ENCODE peak calls at places on chromosome 14, in ten cellular contexts. One of them, this sample, is unnamed.

GRCh38 chr14:65356327-65356836 is 56.1 kb upstream of the FUT8 start:
- DNase-seq in Panc1: no peak
- DNase-seq in fibroblast of lung: peak; percentile 88
- DNase-seq in GM23338: peak; percentile 21
- DNase-seq in retinal pigment epithelial cell: no peak
- DNase-seq in PC-3: peak; percentile 100
- DNase-seq in GM20000: no peak
- DNase-seq in IMR-90: peak; percentile 92
- DNase-seq in right lobe of liver: no peak
- DNase-seq in Calu3: peak; percentile 82
- DNase-seq in this sample: no peak

GRCh38 chr14:65075628-65076325 is 26.5 kb downstream of the MAX start:
- DNase-seq in Panc1: no peak
- DNase-seq in fibroblast of lung: no peak
- DNase-seq in GM23338: no peak
- DNase-seq in retinal pigment epithelial cell: no peak
- DNase-seq in PC-3: no peak
- DNase-seq in GM20000: no peak
- DNase-seq in IMR-90: no peak
- DNase-seq in right lobe of liver: no peak
- DNase-seq in Calu3: no peak
- DNase-seq in this sample: no peak

GRCh38 chr14:35301334-35302210 is 9.4 kb downstream of the PSMA6 start:
- DNase-seq in Panc1: no peak
- DNase-seq in fibroblast of lung: no peak
- DNase-seq in GM23338: no peak
- DNase-seq in retinal pigment epithelial cell: no peak
- DNase-seq in PC-3: no peak
- DNase-seq in GM20000: no peak
- DNase-seq in IMR-90: no peak
- DNase-seq in right lobe of liver: no peak
- DNase-seq in Calu3: no peak
- DNase-seq in this sample: no peak

GRCh38 chr14:51782412-51782811 is 78.0 kb upstream of the GNG2 start:
- DNase-seq in Panc1: no peak
- DNase-seq in fibroblast of lung: no peak
- DNase-seq in GM23338: no peak
- DNase-seq in retinal pigment epithelial cell: no peak
- DNase-seq in PC-3: no peak
- DNase-seq in GM20000: no peak
- DNase-seq in IMR-90: no peak
- DNase-seq in right lobe of liver: no peak
- DNase-seq in Calu3: no peak
- DNase-seq in this sample: no peak

GRCh38 chr14:69713976-69714716 is 52.8 kb upstream of the SRSF5 start:
- DNase-seq in Panc1: no peak
- DNase-seq in fibroblast of lung: no peak
- DNase-seq in GM23338: peak; percentile 40
- DNase-seq in retinal pigment epithelial cell: no peak
- DNase-seq in PC-3: no peak
- DNase-seq in GM20000: no peak
- DNase-seq in IMR-90: no peak
- DNase-seq in right lobe of liver: no peak
- DNase-seq in Calu3: no peak
- DNase-seq in this sample: no peak

GRCh38 chr14:102781063-102781462 is 3.8 kb downstream of the TRAF3 start:
- DNase-seq in Panc1: no peak
- DNase-seq in fibroblast of lung: no peak
- DNase-seq in GM23338: no peak
- DNase-seq in retinal pigment epithelial cell: no peak
- DNase-seq in PC-3: no peak
- DNase-seq in GM20000: no peak
- DNase-seq in IMR-90: no peak
- DNase-seq in right lobe of liver: no peak
- DNase-seq in Calu3: no peak
- DNase-seq in this sample: no peak

GRCh38 chr14:67668559-67668958 is 5.9 kb downstream of the VTI1B start:
- DNase-seq in Panc1: no peak
- DNase-seq in fibroblast of lung: no peak
- DNase-seq in GM23338: no peak
- DNase-seq in retinal pigment epithelial cell: no peak
- DNase-seq in PC-3: no peak
- DNase-seq in GM20000: no peak
- DNase-seq in IMR-90: no peak
- DNase-seq in right lobe of liver: no peak
- DNase-seq in Calu3: no peak
- DNase-seq in this sample: no peak

GRCh38 chr14:64728856-64729255 is 24.6 kb downstream of the PLEKHG3 start:
- DNase-seq in Panc1: no peak
- DNase-seq in fibroblast of lung: no peak
- DNase-seq in GM23338: no peak
- DNase-seq in retinal pigment epithelial cell: no peak
- DNase-seq in PC-3: no peak
- DNase-seq in GM20000: no peak
- DNase-seq in IMR-90: no peak
- DNase-seq in right lobe of liver: peak; percentile 34
- DNase-seq in Calu3: no peak
- DNase-seq in this sample: no peak

GRCh38 chr14:85542623-85543022 is 12.7 kb downstream of the FLRT2 start:
- DNase-seq in Panc1: no peak
- DNase-seq in fibroblast of lung: no peak
- DNase-seq in GM23338: no peak
- DNase-seq in retinal pigment epithelial cell: peak; percentile 93
- DNase-seq in PC-3: no peak
- DNase-seq in GM20000: no peak
- DNase-seq in IMR-90: no peak
- DNase-seq in right lobe of liver: no peak
- DNase-seq in Calu3: no peak
- DNase-seq in this sample: no peak

GRCh38 chr14:72643317-72643801 is 250.5 kb downstream of the DPF3 start:
- DNase-seq in Panc1: no peak
- DNase-seq in fibroblast of lung: peak; percentile 100
- DNase-seq in GM23338: no peak
- DNase-seq in retinal pigment epithelial cell: peak; percentile 71
- DNase-seq in PC-3: peak; percentile 98
- DNase-seq in GM20000: no peak
- DNase-seq in IMR-90: peak; percentile 99
- DNase-seq in right lobe of liver: no peak
- DNase-seq in Calu3: peak; percentile 40
- DNase-seq in this sample: no peak

GRCh38 chr14:52797653-52798052 is 6.2 kb upstream of the GNPNAT1 start:
- DNase-seq in Panc1: no peak
- DNase-seq in fibroblast of lung: no peak
- DNase-seq in GM23338: peak; percentile 17
- DNase-seq in retinal pigment epithelial cell: no peak
- DNase-seq in PC-3: no peak
- DNase-seq in GM20000: no peak
- DNase-seq in IMR-90: no peak
- DNase-seq in right lobe of liver: no peak
- DNase-seq in Calu3: no peak
- DNase-seq in this sample: no peak

GRCh38 chr14:98242903-98243302 is 1029.1 kb downstream of the BCL11B start:
- DNase-seq in Panc1: no peak
- DNase-seq in fibroblast of lung: no peak
- DNase-seq in GM23338: no peak
- DNase-seq in retinal pigment epithelial cell: no peak
- DNase-seq in PC-3: no peak
- DNase-seq in GM20000: no peak
- DNase-seq in IMR-90: no peak
- DNase-seq in right lobe of liver: no peak
- DNase-seq in Calu3: no peak
- DNase-seq in this sample: no peak

GRCh38 chr14:64823305-64823985 is 56.3 kb downstream of the SPTB start:
- DNase-seq in Panc1: no peak
- DNase-seq in fibroblast of lung: peak; percentile 61
- DNase-seq in GM23338: peak; percentile 90
- DNase-seq in retinal pigment epithelial cell: no peak
- DNase-seq in PC-3: peak; percentile 83
- DNase-seq in GM20000: peak; percentile 84
- DNase-seq in IMR-90: peak; percentile 69
- DNase-seq in right lobe of liver: peak; percentile 83
- DNase-seq in Calu3: peak; percentile 86
- DNase-seq in this sample: peak; percentile 83

GRCh38 chr14:27367345-27367744 is 769.5 kb upstream of the NOVA1 start:
- DNase-seq in Panc1: no peak
- DNase-seq in fibroblast of lung: no peak
- DNase-seq in GM23338: no peak
- DNase-seq in retinal pigment epithelial cell: no peak
- DNase-seq in PC-3: no peak
- DNase-seq in GM20000: no peak
- DNase-seq in IMR-90: no peak
- DNase-seq in right lobe of liver: no peak
- DNase-seq in Calu3: no peak
- DNase-seq in this sample: no peak
- TF ChIP-seq CTCF in Panc1: no peak
- TF ChIP-seq CTCF in fibroblast of lung: no peak
- TF ChIP-seq CTCF in GM23338: no peak
- TF ChIP-seq CTCF in retinal pigment epithelial cell: no peak
- TF ChIP-seq CTCF in PC-3: no peak
- TF ChIP-seq CTCF in GM20000: no peak
- TF ChIP-seq CTCF in IMR-90: no peak
- TF ChIP-seq CTCF in right lobe of liver: no peak
- TF ChIP-seq CTCF in Calu3: no peak
- TF ChIP-seq CTCF in this sample: no peak

DNA sequence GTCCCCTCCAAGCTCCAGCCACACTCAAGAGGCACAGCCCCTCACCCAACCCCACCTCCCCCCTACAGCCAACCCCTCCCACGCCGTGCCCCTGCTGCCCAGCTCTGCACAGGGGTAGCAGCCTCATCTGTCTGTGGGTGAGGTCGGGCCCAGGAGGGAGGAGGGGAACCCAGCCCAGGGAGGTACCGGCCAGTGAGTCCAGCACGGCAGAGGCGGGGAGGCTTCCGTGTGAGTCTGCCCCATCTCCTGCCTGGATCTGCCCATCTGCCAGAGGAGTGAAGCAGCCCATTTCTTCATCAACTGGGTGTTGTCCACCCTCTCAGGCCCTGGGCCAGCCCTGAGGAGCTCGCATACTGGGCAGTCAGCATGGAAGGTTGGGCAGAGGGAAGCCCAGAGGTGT is 54.2 kb downstream of the CCNK start:
- DNase-seq in Panc1: no peak
- DNase-seq in fibroblast of lung: peak; percentile 32
- DNase-seq in GM23338: no peak
- DNase-seq in retinal pigment epithelial cell: no peak
- DNase-seq in PC-3: no peak
- DNase-seq in GM20000: no peak
- DNase-seq in IMR-90: no peak
- DNase-seq in right lobe of liver: no peak
- DNase-seq in Calu3: no peak
- DNase-seq in this sample: no peak
- TF ChIP-seq CTCF in Panc1: no peak
- TF ChIP-seq CTCF in fibroblast of lung: no peak
- TF ChIP-seq CTCF in GM23338: no peak
- TF ChIP-seq CTCF in retinal pigment epithelial cell: no peak
- TF ChIP-seq CTCF in PC-3: no peak
- TF ChIP-seq CTCF in GM20000: no peak
- TF ChIP-seq CTCF in IMR-90: no peak
- TF ChIP-seq CTCF in right lobe of liver: no peak
- TF ChIP-seq CTCF in Calu3: no peak
- TF ChIP-seq CTCF in this sample: no peak

DNA sequence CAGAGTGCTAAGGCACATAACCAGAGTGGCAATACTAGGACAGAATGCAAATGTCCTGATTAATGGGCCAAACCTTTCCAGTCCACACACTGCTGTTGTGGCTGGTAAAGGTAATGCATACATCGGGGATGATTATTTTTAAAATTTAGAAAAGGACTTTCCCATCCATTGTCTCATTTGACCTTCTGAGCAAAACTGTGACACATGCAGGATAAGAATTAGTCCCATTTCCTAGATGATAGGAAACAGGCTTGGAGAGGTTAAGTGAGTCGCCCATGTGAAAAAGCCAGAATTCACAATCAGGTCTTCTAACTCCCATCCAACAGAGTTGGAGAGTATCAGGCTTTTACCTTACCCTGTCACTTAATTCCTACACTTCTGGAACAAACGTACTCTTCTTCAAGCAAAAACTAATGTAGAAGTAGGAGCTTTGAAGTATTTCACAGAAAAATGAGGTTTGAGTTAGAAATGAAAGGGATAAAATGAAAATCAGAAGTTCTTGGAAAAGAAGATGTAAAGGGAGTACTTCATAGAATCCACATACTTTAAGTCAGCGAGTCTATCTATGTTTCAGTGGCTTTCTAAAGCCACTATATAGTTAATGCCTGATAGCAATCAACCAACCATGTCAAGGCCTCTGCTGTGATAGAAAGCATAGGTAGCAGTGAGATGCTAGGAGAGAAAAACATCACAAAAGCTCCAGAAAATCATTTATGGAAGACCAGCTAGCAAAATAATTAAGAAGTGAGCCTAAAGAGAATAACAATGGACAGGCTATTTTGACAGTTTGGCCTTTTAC is 335.0 kb upstream of the DIO2 start:
- DNase-seq in Panc1: no peak
- DNase-seq in fibroblast of lung: no peak
- DNase-seq in GM23338: no peak
- DNase-seq in retinal pigment epithelial cell: no peak
- DNase-seq in PC-3: no peak
- DNase-seq in GM20000: no peak
- DNase-seq in IMR-90: no peak
- DNase-seq in right lobe of liver: no peak
- DNase-seq in Calu3: no peak
- DNase-seq in this sample: no peak
- TF ChIP-seq CTCF in Panc1: no peak
- TF ChIP-seq CTCF in fibroblast of lung: no peak
- TF ChIP-seq CTCF in GM23338: no peak
- TF ChIP-seq CTCF in retinal pigment epithelial cell: no peak
- TF ChIP-seq CTCF in PC-3: no peak
- TF ChIP-seq CTCF in GM20000: no peak
- TF ChIP-seq CTCF in IMR-90: no peak
- TF ChIP-seq CTCF in right lobe of liver: no peak
- TF ChIP-seq CTCF in Calu3: no peak
- TF ChIP-seq CTCF in this sample: no peak

DNA sequence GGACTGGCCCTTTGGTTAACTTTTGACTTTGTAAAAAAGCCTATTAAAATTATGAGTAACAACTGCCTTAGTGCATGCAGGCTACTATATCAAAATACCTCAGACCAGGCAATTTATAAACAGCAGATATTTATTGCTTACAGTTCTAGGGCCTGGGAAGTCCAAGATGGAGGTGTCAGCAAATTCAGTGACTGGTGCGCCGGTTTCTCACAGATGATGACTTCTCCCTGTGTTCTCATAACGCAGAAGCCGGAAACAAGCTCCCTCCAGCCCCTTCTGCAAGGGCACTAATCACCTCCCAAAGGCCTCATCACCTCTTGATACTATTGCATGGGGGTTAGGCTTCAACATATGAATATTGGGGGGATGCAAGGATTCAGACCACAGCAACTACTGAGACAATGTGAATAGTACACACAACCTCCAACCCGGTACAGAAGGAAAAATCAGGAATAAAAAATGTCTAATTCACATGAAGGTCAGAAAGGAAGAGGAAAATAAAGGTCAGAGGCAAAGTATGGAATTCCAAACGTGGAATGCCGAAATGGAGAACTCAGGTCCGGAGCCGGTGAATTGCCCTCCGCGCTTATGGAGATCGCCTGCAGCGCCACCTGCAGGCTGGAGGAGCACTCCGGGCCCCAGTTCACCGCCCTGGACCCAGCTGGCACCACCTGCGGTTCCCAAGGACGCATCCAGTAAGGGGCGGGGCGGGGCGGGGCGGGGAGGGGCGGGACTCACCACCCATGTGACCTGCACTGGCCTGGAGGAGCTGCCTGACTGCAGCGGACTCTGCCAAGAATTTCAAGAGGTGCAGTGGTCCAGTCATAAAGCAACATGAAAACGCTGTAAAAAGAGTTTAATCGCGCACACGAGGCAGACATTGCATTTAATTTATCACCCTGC is 203.4 kb downstream of the KIF26A start:
- DNase-seq in Panc1: no peak
- DNase-seq in fibroblast of lung: no peak
- DNase-seq in GM23338: peak; percentile 95
- DNase-seq in retinal pigment epithelial cell: no peak
- DNase-seq in PC-3: peak; percentile 79
- DNase-seq in GM20000: peak; percentile 56
- DNase-seq in IMR-90: no peak
- DNase-seq in right lobe of liver: peak; percentile 66
- DNase-seq in Calu3: peak; percentile 80
- DNase-seq in this sample: peak; percentile 74
- TF ChIP-seq CTCF in Panc1: peak; percentile 85
- TF ChIP-seq CTCF in fibroblast of lung: no peak
- TF ChIP-seq CTCF in GM23338: peak; percentile 81
- TF ChIP-seq CTCF in retinal pigment epithelial cell: peak; percentile 53
- TF ChIP-seq CTCF in PC-3: peak; percentile 71
- TF ChIP-seq CTCF in GM20000: no peak
- TF ChIP-seq CTCF in IMR-90: no peak
- TF ChIP-seq CTCF in right lobe of liver: peak; percentile 56
- TF ChIP-seq CTCF in Calu3: peak; percentile 54
- TF ChIP-seq CTCF in this sample: peak; percentile 65

This sample was measured in nephron progenitor cell.